ENCODE peak calls at places on chromosomes 7 and 10, in nine cellular contexts. One of them, this sample, is unnamed.

GRCh38 chr10:126387041-126387908 is 1.0 kb downstream of the ADAM12 start:
- DNase-seq in bronchial epithelial cell: peak
- DNase-seq in astrocyte: peak
- DNase-seq in IMR-90: peak
- DNase-seq in astrocyte of the cerebellum: peak
- DNase-seq in BE2C: peak
- DNase-seq in uterus: peak
- DNase-seq in H7: peak
- DNase-seq in neural progenitor cell: peak
- DNase-seq in this sample: peak

GRCh38 chr10:124719213-124719851 is 24.8 kb downstream of the FAM53B start:
- DNase-seq in bronchial epithelial cell: peak
- DNase-seq in astrocyte of the cerebellum: peak
- DNase-seq in uterus: peak
- DNase-seq in BE2C: no peak
- DNase-seq in neural progenitor cell: peak
- DNase-seq in H7: peak
- DNase-seq in astrocyte: peak
- DNase-seq in IMR-90: peak
- DNase-seq in this sample: peak

GRCh38 chr7:120805636-120806388 is 52.1 kb downstream of the TSPAN12 start:
- DNase-seq in bronchial epithelial cell: peak
- DNase-seq in astrocyte of the cerebellum: peak
- DNase-seq in neural progenitor cell: peak
- DNase-seq in astrocyte: peak
- DNase-seq in H7: peak
- DNase-seq in BE2C: peak
- DNase-seq in uterus: peak
- DNase-seq in IMR-90: peak
- DNase-seq in this sample: peak

GRCh38 chr10:22697101-22697500 is 17.3 kb downstream of the PIP4K2A start:
- DNase-seq in astrocyte of the cerebellum: no peak
- DNase-seq in BE2C: no peak
- DNase-seq in IMR-90: no peak
- DNase-seq in uterus: no peak
- DNase-seq in astrocyte: no peak
- DNase-seq in neural progenitor cell: no peak
- DNase-seq in H7: no peak
- DNase-seq in bronchial epithelial cell: no peak
- DNase-seq in this sample: no peak

GRCh38 chr10:35972275-35972674 is 330.2 kb upstream of the FZD8 start:
- DNase-seq in astrocyte of the cerebellum: no peak
- DNase-seq in IMR-90: no peak
- DNase-seq in bronchial epithelial cell: no peak
- DNase-seq in uterus: no peak
- DNase-seq in BE2C: no peak
- DNase-seq in neural progenitor cell: no peak
- DNase-seq in H7: no peak
- DNase-seq in astrocyte: no peak
- DNase-seq in this sample: no peak

GRCh38 chr7:13071999-13072398 is 384.6 kb downstream of the ARL4A start:
- DNase-seq in uterus: no peak
- DNase-seq in neural progenitor cell: no peak
- DNase-seq in BE2C: no peak
- DNase-seq in bronchial epithelial cell: no peak
- DNase-seq in astrocyte: no peak
- DNase-seq in H7: no peak
- DNase-seq in IMR-90: peak
- DNase-seq in astrocyte of the cerebellum: peak
- DNase-seq in this sample: no peak

GRCh38 chr7:85104432-85105205 is 82.2 kb downstream of the SEMA3D start:
- DNase-seq in H7: no peak
- DNase-seq in bronchial epithelial cell: peak
- DNase-seq in astrocyte of the cerebellum: no peak
- DNase-seq in BE2C: no peak
- DNase-seq in uterus: no peak
- DNase-seq in IMR-90: peak
- DNase-seq in neural progenitor cell: no peak
- DNase-seq in astrocyte: no peak
- DNase-seq in this sample: peak

GRCh38 chr10:101120520-101120883 is 10.6 kb upstream of the TLX1 start:
- DNase-seq in astrocyte: no peak
- DNase-seq in BE2C: no peak
- DNase-seq in astrocyte of the cerebellum: no peak
- DNase-seq in IMR-90: no peak
- DNase-seq in bronchial epithelial cell: no peak
- DNase-seq in neural progenitor cell: no peak
- DNase-seq in uterus: no peak
- DNase-seq in H7: no peak
- DNase-seq in this sample: no peak

GRCh38 chr10:114881462-114881861 is 56.5 kb upstream of the TRUB1 start:
- DNase-seq in uterus: peak
- DNase-seq in astrocyte of the cerebellum: no peak
- DNase-seq in neural progenitor cell: peak
- DNase-seq in astrocyte: no peak
- DNase-seq in IMR-90: no peak
- DNase-seq in bronchial epithelial cell: no peak
- DNase-seq in BE2C: no peak
- DNase-seq in H7: no peak
- DNase-seq in this sample: no peak

GRCh38 chr10:49177391-49178355 is 10.5 kb downstream of the TMEM273 start:
- DNase-seq in H7: no peak
- DNase-seq in astrocyte: peak
- DNase-seq in bronchial epithelial cell: peak
- DNase-seq in astrocyte of the cerebellum: peak
- DNase-seq in BE2C: no peak
- DNase-seq in neural progenitor cell: no peak
- DNase-seq in IMR-90: peak
- DNase-seq in uterus: peak
- DNase-seq in this sample: no peak

GRCh38 chr10:125857185-125857760 is 23.8 kb downstream of the DHX32 start:
- DNase-seq in bronchial epithelial cell: no peak
- DNase-seq in IMR-90: no peak
- DNase-seq in astrocyte of the cerebellum: no peak
- DNase-seq in H7: peak
- DNase-seq in astrocyte: no peak
- DNase-seq in BE2C: no peak
- DNase-seq in neural progenitor cell: no peak
- DNase-seq in uterus: no peak
- DNase-seq in this sample: no peak

GRCh38 chr10:111766464-111766863 is 417.1 kb downstream of the GPAM start:
- DNase-seq in IMR-90: no peak
- DNase-seq in bronchial epithelial cell: no peak
- DNase-seq in BE2C: no peak
- DNase-seq in neural progenitor cell: peak
- DNase-seq in uterus: no peak
- DNase-seq in astrocyte of the cerebellum: no peak
- DNase-seq in astrocyte: no peak
- DNase-seq in H7: no peak
- DNase-seq in this sample: no peak
- H3K4me3 ChIP-seq in IMR-90: no peak
- H3K4me3 ChIP-seq in bronchial epithelial cell: no peak
- H3K4me3 ChIP-seq in BE2C: no peak
- H3K4me3 ChIP-seq in neural progenitor cell: no peak
- H3K4me3 ChIP-seq in uterus: no peak
- H3K4me3 ChIP-seq in astrocyte of the cerebellum: no peak
- H3K4me3 ChIP-seq in astrocyte: no peak
- H3K4me3 ChIP-seq in H7: no peak
- H3K4me3 ChIP-seq in this sample: no peak

GRCh38 chr7:73828972-73829371 is 1.8 kb upstream of the CLDN4 start:
- DNase-seq in H7: no peak
- DNase-seq in astrocyte of the cerebellum: no peak
- DNase-seq in astrocyte: no peak
- DNase-seq in uterus: no peak
- DNase-seq in IMR-90: no peak
- DNase-seq in neural progenitor cell: no peak
- DNase-seq in bronchial epithelial cell: no peak
- DNase-seq in BE2C: no peak
- DNase-seq in this sample: no peak

GRCh38 chr7:73830872-73831655 is at the start of gene CLDN4:
- DNase-seq in uterus: no peak
- DNase-seq in H7: peak
- DNase-seq in astrocyte: no peak
- DNase-seq in IMR-90: no peak
- DNase-seq in bronchial epithelial cell: peak
- DNase-seq in BE2C: peak
- DNase-seq in astrocyte of the cerebellum: no peak
- DNase-seq in neural progenitor cell: peak
- DNase-seq in this sample: no peak

GRCh38 chr7:73829505-73829904 is 1.3 kb upstream of the CLDN4 start:
- DNase-seq in astrocyte: no peak
- DNase-seq in IMR-90: no peak
- DNase-seq in uterus: no peak
- DNase-seq in BE2C: no peak
- DNase-seq in H7: peak
- DNase-seq in neural progenitor cell: no peak
- DNase-seq in astrocyte of the cerebellum: no peak
- DNase-seq in bronchial epithelial cell: no peak
- DNase-seq in this sample: no peak

GRCh38 chr7:73830618-73830871 is 251 bp upstream of the CLDN4 start:
- DNase-seq in astrocyte: no peak
- DNase-seq in BE2C: no peak
- DNase-seq in IMR-90: peak
- DNase-seq in astrocyte of the cerebellum: no peak
- DNase-seq in neural progenitor cell: no peak
- DNase-seq in H7: no peak
- DNase-seq in uterus: no peak
- DNase-seq in bronchial epithelial cell: no peak
- DNase-seq in this sample: no peak

DNA sequence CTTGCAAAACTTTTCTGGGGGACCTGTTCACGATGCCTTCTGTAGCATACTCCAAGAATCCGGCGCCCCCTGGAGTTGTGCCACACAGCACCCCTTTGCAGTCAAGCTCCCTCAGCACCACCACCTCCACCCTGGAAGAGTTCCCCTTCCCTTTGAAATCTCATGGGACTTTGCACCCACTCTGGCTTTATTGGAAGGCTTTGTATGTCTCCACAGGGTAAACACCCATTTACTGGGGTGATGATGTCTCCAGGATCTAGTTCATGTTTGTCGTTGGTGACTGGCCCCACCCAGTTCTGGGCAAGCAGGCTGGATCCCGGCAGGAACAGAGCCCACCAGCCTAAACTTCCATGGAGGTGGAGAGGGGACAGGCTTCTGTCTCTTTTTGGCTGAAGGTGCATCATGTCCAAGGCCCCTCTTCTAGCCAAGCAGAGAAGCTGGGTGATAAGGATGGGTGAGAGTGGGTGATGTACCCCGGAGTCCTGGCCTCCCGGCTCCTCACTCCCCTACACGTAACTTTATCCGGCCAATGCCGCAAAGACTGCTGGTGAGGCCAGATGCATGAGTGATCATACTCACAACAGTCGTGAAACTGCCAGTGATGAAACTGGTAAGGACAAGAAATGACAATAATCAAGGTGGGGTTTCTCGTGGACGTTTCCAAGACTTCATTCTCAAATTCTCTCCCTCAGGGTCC is 727 bp upstream of the CLDN4 start:
- DNase-seq in uterus: no peak
- DNase-seq in bronchial epithelial cell: no peak
- DNase-seq in H7: no peak
- DNase-seq in IMR-90: no peak
- DNase-seq in astrocyte of the cerebellum: no peak
- DNase-seq in neural progenitor cell: no peak
- DNase-seq in BE2C: no peak
- DNase-seq in astrocyte: no peak
- DNase-seq in this sample: no peak
- H3K4me3 ChIP-seq in uterus: no peak
- H3K4me3 ChIP-seq in bronchial epithelial cell: no peak
- H3K4me3 ChIP-seq in H7: no peak
- H3K4me3 ChIP-seq in IMR-90: no peak
- H3K4me3 ChIP-seq in astrocyte of the cerebellum: no peak
- H3K4me3 ChIP-seq in neural progenitor cell: no peak
- H3K4me3 ChIP-seq in BE2C: no peak
- H3K4me3 ChIP-seq in astrocyte: no peak
- H3K4me3 ChIP-seq in this sample: no peak

GRCh38 chr7:141208539-141208938 is 134.7 kb downstream of the TMEM178B start:
- DNase-seq in neural progenitor cell: no peak
- DNase-seq in uterus: no peak
- DNase-seq in IMR-90: no peak
- DNase-seq in bronchial epithelial cell: peak
- DNase-seq in astrocyte: no peak
- DNase-seq in BE2C: no peak
- DNase-seq in H7: peak
- DNase-seq in astrocyte of the cerebellum: no peak
- DNase-seq in this sample: no peak

GRCh38 chr7:141207661-141208060 is 133.8 kb downstream of the TMEM178B start:
- DNase-seq in neural progenitor cell: no peak
- DNase-seq in astrocyte of the cerebellum: no peak
- DNase-seq in uterus: no peak
- DNase-seq in bronchial epithelial cell: no peak
- DNase-seq in H7: no peak
- DNase-seq in IMR-90: no peak
- DNase-seq in astrocyte: no peak
- DNase-seq in BE2C: no peak
- DNase-seq in this sample: no peak

GRCh38 chr7:141210862-141211261 is 137.0 kb downstream of the TMEM178B start:
- DNase-seq in neural progenitor cell: no peak
- DNase-seq in IMR-90: no peak
- DNase-seq in astrocyte: no peak
- DNase-seq in H7: no peak
- DNase-seq in uterus: no peak
- DNase-seq in BE2C: no peak
- DNase-seq in bronchial epithelial cell: no peak
- DNase-seq in astrocyte of the cerebellum: no peak
- DNase-seq in this sample: no peak

GRCh38 chr7:141217938-141218337 is 144.1 kb downstream of the TMEM178B start:
- DNase-seq in IMR-90: no peak
- DNase-seq in astrocyte of the cerebellum: no peak
- DNase-seq in uterus: no peak
- DNase-seq in astrocyte: no peak
- DNase-seq in neural progenitor cell: no peak
- DNase-seq in H7: no peak
- DNase-seq in BE2C: no peak
- DNase-seq in bronchial epithelial cell: no peak
- DNase-seq in this sample: no peak

DNA sequence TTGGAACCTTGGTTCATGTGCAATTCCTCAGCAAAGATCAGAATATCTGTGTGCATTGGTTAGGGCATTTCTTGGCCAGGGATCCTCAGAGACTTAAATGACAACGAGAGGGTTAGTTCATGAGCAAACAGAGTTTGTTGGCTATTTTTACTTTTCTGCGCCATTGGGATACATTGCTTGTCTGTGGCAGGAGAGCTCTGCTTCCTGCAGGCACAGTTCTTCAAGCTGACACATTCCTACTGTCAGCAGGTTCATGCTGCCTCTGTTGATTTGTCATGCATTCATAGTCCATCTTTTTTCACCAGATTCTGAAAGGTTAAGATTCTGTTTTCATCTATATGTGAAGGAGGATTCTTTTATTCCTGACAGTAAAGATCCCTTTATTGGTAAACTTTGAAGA is 139.4 kb downstream of the TMEM178B start:
- DNase-seq in bronchial epithelial cell: no peak
- DNase-seq in H7: no peak
- DNase-seq in astrocyte of the cerebellum: no peak
- DNase-seq in IMR-90: no peak
- DNase-seq in neural progenitor cell: no peak
- DNase-seq in BE2C: no peak
- DNase-seq in astrocyte: no peak
- DNase-seq in uterus: no peak
- DNase-seq in this sample: no peak
- H3K4me3 ChIP-seq in bronchial epithelial cell: no peak
- H3K4me3 ChIP-seq in H7: no peak
- H3K4me3 ChIP-seq in astrocyte of the cerebellum: no peak
- H3K4me3 ChIP-seq in IMR-90: no peak
- H3K4me3 ChIP-seq in neural progenitor cell: no peak
- H3K4me3 ChIP-seq in BE2C: no peak
- H3K4me3 ChIP-seq in astrocyte: no peak
- H3K4me3 ChIP-seq in uterus: no peak
- H3K4me3 ChIP-seq in this sample: no peak

GRCh38 chr7:451255-452229 is 68.1 kb downstream of the PDGFA start:
- DNase-seq in astrocyte: no peak
- DNase-seq in neural progenitor cell: peak
- DNase-seq in H7: peak
- DNase-seq in uterus: no peak
- DNase-seq in bronchial epithelial cell: no peak
- DNase-seq in BE2C: no peak
- DNase-seq in astrocyte of the cerebellum: no peak
- DNase-seq in IMR-90: no peak
- DNase-seq in this sample: no peak
- H3K4me3 ChIP-seq in astrocyte: no peak
- H3K4me3 ChIP-seq in neural progenitor cell: peak
- H3K4me3 ChIP-seq in H7: peak
- H3K4me3 ChIP-seq in uterus: no peak
- H3K4me3 ChIP-seq in bronchial epithelial cell: no peak
- H3K4me3 ChIP-seq in BE2C: no peak
- H3K4me3 ChIP-seq in astrocyte of the cerebellum: no peak
- H3K4me3 ChIP-seq in IMR-90: no peak
- H3K4me3 ChIP-seq in this sample: no peak

This sample was measured in testis.